ENCODE peak calls at places on chromosome 17, in six cellular contexts. W is IMR-90, E is neuronal stem cell, F is H9, B is mesenchymal stem cell, U is mesendoderm. N is an unnamed sample.

GRCh38 chr17:37107406-37108083 is 158.8 kb downstream of the AATF start:
- DNase-seq in W (peak; percentile 41), E (no peak), F (peak; percentile 53), B (no peak), U (no peak), N (peak; percentile 8)

GRCh38 chr17:28528329-28529011 is 22.3 kb downstream of the FOXN1 start:
- DNase-seq in W (no peak), E (no peak), F (no peak), B (peak; percentile 23), U (no peak), N (no peak)

GRCh38 chr17:73644145-73645049 is at the start of gene SDK2:
- DNase-seq in W (no peak), E (peak; percentile 33), F (no peak), B (peak; percentile 18), U (peak; percentile 39), N (no peak)

GRCh38 chr17:45146616-45147101 is 1.6 kb upstream of the HEXIM1 start:
- DNase-seq in W (peak; percentile 82), E (no peak), F (peak; percentile 24), B (peak; percentile 76), U (no peak), N (peak; percentile 91)

GRCh38 chr17:70661342-70662222 is 492.2 kb downstream of the KCNJ2 start:
- DNase-seq in W (peak; percentile 12), E (no peak), F (no peak), B (peak; percentile 55), U (no peak), N (no peak)

GRCh38 chr17:62781356-62781755 is 26.8 kb downstream of the MARCHF10 start:
- DNase-seq in W (peak; percentile 57), E (no peak), F (peak; percentile 9), B (peak; percentile 75), U (no peak), N (no peak)

GRCh38 chr17:48215583-48216139 is 108.1 kb downstream of the SNX11 start:
- DNase-seq in W (peak; percentile 28), E (peak; percentile 18), F (peak; percentile 77), B (peak; percentile 81), U (peak; percentile 79), N (no peak)

GRCh38 chr17:68457168-68457538 is at the start of gene WIPI1:
- DNase-seq in W (no peak), E (no peak), F (no peak), B (no peak), U (no peak), N (no peak)

GRCh38 chr17:50026046-50026675 is 29.7 kb upstream of the ITGA3 start:
- DNase-seq in W (no peak), E (no peak), F (no peak), B (no peak), U (no peak), N (no peak)

GRCh38 chr17:2635675-2636074 is 42.2 kb downstream of the PAFAH1B1 start:
- DNase-seq in W (no peak), E (no peak), F (no peak), B (no peak), U (no peak), N (peak; percentile 71)

GRCh38 chr17:47663997-47664941 is 14.6 kb downstream of the KPNB1 start:
- DNase-seq in W (peak; percentile 54), E (peak; percentile 63), F (peak; percentile 79), B (peak; percentile 65), U (peak; percentile 76), N (peak; percentile 77)

GRCh38 chr17:50129303-50129945 is 536 bp downstream of the SAMD14 start:
- DNase-seq in W (peak; percentile 57), E (no peak), F (peak; percentile 60), B (peak; percentile 85), U (peak; percentile 78), N (no peak)

GRCh38 chr17:80760501-80760900 is 215.9 kb downstream of the RPTOR start:
- DNase-seq in W (no peak), E (no peak), F (no peak), B (no peak), U (no peak), N (no peak)

GRCh38 chr17:75695830-75696271 is 25.4 kb upstream of the ITGB4 start:
- DNase-seq in W (no peak), E (no peak), F (no peak), B (no peak), U (no peak), N (no peak)

GRCh38 chr17:65190467-65191095 is 53.4 kb downstream of the RGS9 start:
- DNase-seq in W (peak; percentile 89), E (no peak), F (no peak), B (peak; percentile 67), U (no peak), N (no peak)

GRCh38 chr17:79065105-79065670 is 9.4 kb upstream of the ENGASE start:
- DNase-seq in W (peak; percentile 32), E (no peak), F (peak; percentile 73), B (peak; percentile 33), U (peak; percentile 61), N (no peak)

GRCh38 chr17:59669944-59670343 is 37.3 kb downstream of the PTRH2 start:
- DNase-seq in W (no peak), E (no peak), F (no peak), B (no peak), U (no peak), N (no peak)

GRCh38 chr17:59669411-59669810 is 37.8 kb downstream of the PTRH2 start:
- DNase-seq in W (no peak), E (no peak), F (no peak), B (no peak), U (no peak), N (no peak)

GRCh38 chr17:59668816-59669215 is 38.4 kb downstream of the PTRH2 start:
- DNase-seq in W (peak; percentile 97), E (no peak), F (no peak), B (peak; percentile 66), U (no peak), N (peak; percentile 37)

GRCh38 chr17:59675231-59675630 is 32.0 kb downstream of the PTRH2 start:
- DNase-seq in W (no peak), E (no peak), F (no peak), B (no peak), U (no peak), N (no peak)

DNA sequence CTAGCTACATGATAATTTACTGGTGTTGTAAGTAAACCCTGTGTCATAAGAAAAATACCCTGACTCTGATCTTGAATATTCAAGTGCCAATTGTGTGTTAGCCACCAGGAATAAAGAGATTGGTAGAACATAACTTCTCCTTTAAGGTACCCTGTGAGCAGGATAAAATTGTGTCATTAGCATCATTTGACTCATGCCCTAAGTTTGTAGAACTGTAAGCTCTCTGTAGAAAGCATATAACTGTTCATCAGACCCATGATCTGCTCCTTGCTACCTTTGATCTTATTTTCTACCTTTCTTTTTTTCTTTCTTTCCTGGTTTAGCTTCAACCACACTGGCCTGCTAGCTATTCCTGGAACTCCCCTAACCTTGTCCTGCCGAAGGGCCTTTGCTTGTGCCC is 35.8 kb downstream of the PTRH2 start:
- DNase-seq in W (peak; percentile 20), E (no peak), F (no peak), B (no peak), U (no peak), N (no peak)
- H3K4me1 ChIP-seq in W (peaks cover 13% of the 10 kb centered on the region), E (no peaks in the 10 kb centered on the region), F (no peaks in the 10 kb centered on the region), B (peaks cover 5% of the 10 kb centered on the region), U (no peaks in the 10 kb centered on the region), N (no peaks in the 10 kb centered on the region)

GRCh38 chr17:57898487-57899311 is 48.9 kb upstream of the MRPS23 start:
- DNase-seq in W (peak; percentile 49), E (peak; percentile 86), F (peak; percentile 95), B (peak; percentile 83), U (peak; percentile 97), N (peak; percentile 75)
- H2BK120ac ChIP-seq in W (peak overlapping the region; percentile 75), E (peak overlapping the region; percentile 92), F (no peak overlapping the region), B (peak overlapping the region; percentile 85), U (no peak overlapping the region), N (peak overlapping the region; percentile 65)

GRCh38 chr17:18318771-18319450 is 3.8 kb downstream of the SMCR8 start:
- DNase-seq in W (no peak), E (no peak), F (no peak), B (no peak), U (no peak), N (no peak)
- H3K4me1 ChIP-seq in W (peaks cover 10% of the 10 kb centered on the region), E (peaks cover 12% of the 10 kb centered on the region), F (no peaks in the 10 kb centered on the region), B (peaks cover 39% of the 10 kb centered on the region), U (no peaks in the 10 kb centered on the region), N (peaks cover 7% of the 10 kb centered on the region)

GRCh38 chr17:58081641-58082340 is 1.4 kb upstream of the DYNLL2 start:
- DNase-seq in W (no peak), E (peak; percentile 61), F (peak; percentile 62), B (no peak), U (no peak), N (no peak)
- H2BK120ac ChIP-seq in W (no peak overlapping the region), E (peak overlapping the region; percentile 40), F (no peak overlapping the region), B (no peak overlapping the region), U (peak overlapping the region; percentile 64), N (peak overlapping the region; percentile 90)

GRCh38 chr17:1485748-1486376 is 6.6 kb downstream of the MYO1C start:
- DNase-seq in W (peak; percentile 60), E (no peak), F (peak; percentile 65), B (peak; percentile 86), U (peak; percentile 58), N (peak; percentile 72)
- H3K4me1 ChIP-seq in W (peaks cover 22% of the 10 kb centered on the region), E (peaks cover 17% of the 10 kb centered on the region), F (no peaks in the 10 kb centered on the region), B (peaks cover 47% of the 10 kb centered on the region), U (peaks cover 2% of the 10 kb centered on the region), N (peaks cover 42% of the 10 kb centered on the region)

GRCh38 chr17:41784207-41784744 is 2.2 kb downstream of the JUP start:
- DNase-seq in W (peak; percentile 71), E (no peak), F (peak; percentile 86), B (peak; percentile 60), U (peak; percentile 82), N (peak; percentile 38)
- H2BK120ac ChIP-seq in W (peak overlapping the region; percentile 18), E (peak overlapping the region; percentile 69), F (no peak overlapping the region), B (peak overlapping the region; percentile 71), U (peak overlapping the region; percentile 89), N (peak overlapping the region; percentile 48)

GRCh38 chr17:1179635-1180433 is at the start of gene ABR:
- DNase-seq in W (peak; percentile 26), E (peak; percentile 67), F (peak; percentile 77), B (peak; percentile 46), U (no peak), N (no peak)

GRCh38 chr17:1182831-1183578 is 3.2 kb upstream of the ABR start:
- DNase-seq in W (no peak), E (no peak), F (no peak), B (no peak), U (no peak), N (no peak)

GRCh38 chr17:1181769-1182137 is 2.0 kb upstream of the ABR start:
- DNase-seq in W (peak; percentile 86), E (no peak), F (no peak), B (peak; percentile 87), U (no peak), N (no peak)

GRCh38 chr17:1180434-1180742 is 607 bp upstream of the ABR start:
- DNase-seq in W (no peak), E (no peak), F (no peak), B (no peak), U (no peak), N (no peak)

GRCh38 chr17:1180958-1181768 is 1.4 kb upstream of the ABR start:
- DNase-seq in W (no peak), E (no peak), F (peak; percentile 91), B (no peak), U (peak; percentile 80), N (no peak)
- H3K4me1 ChIP-seq in W (peaks cover 17% of the 10 kb centered on the region), E (peaks cover 19% of the 10 kb centered on the region), F (no peaks in the 10 kb centered on the region), B (peaks cover 54% of the 10 kb centered on the region), U (no peaks in the 10 kb centered on the region), N (peaks cover 10% of the 10 kb centered on the region)

DNA sequence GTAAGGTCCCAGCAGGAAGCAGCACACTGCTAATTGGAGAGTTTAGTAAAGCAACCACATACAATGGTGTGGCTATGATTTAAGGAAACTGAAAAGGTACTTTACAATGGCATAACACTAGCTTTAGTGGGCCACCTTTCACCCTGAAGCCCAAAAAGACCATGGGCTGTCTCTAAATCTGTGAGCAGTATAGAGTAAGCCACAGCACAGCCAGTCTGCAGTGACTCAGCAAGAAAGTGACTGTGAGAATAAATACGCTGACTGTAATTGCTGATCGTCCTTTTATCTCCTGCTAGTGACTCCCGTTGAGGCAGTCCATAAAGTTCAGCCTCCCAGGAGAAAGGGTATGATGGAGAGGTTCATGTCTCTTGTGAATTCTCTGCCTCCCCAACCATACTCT is 679.8 kb upstream of the KIF2B start:
- DNase-seq in W (no peak), E (no peak), F (peak; percentile 55), B (peak; percentile 27), U (peak; percentile 84), N (no peak)
- H2BK120ac ChIP-seq in W (no peak overlapping the region), E (no peak overlapping the region), F (no peak overlapping the region), B (no peak overlapping the region), U (no peak overlapping the region), N (no peak overlapping the region)

N was measured in trophoblast cell.